ENCODE peak calls at places on chromosomes 12 and 14, in seven cellular contexts. One of them, this sample, is unnamed.

GRCh38 chr12:26088999-26089398 is 35.8 kb downstream of the BHLHE41 start:
- DNase-seq in RWPE1: no peak
- DNase-seq in neural progenitor cell: no peak
- DNase-seq in H9: no peak
- DNase-seq in GF-D8: no peak
- DNase-seq in NCI-H1436: no peak
- DNase-seq in SW480: no peak
- DNase-seq in this sample: no peak

GRCh38 chr12:109625749-109626377 is 52.3 kb downstream of the MVK start:
- DNase-seq in NCI-H1436: no peak
- DNase-seq in SW480: no peak
- DNase-seq in H9: no peak
- DNase-seq in neural progenitor cell: no peak
- DNase-seq in RWPE1: no peak
- DNase-seq in GF-D8: no peak
- DNase-seq in this sample: no peak

GRCh38 chr12:93316623-93316971 is 61.1 kb upstream of the NUDT4 start:
- DNase-seq in SW480: no peak
- DNase-seq in GF-D8: no peak
- DNase-seq in neural progenitor cell: no peak
- DNase-seq in H9: no peak
- DNase-seq in RWPE1: no peak
- DNase-seq in NCI-H1436: no peak
- DNase-seq in this sample: no peak

GRCh38 chr12:120514002-120514401 is 15.0 kb downstream of the COQ5 start:
- DNase-seq in NCI-H1436: no peak
- DNase-seq in neural progenitor cell: no peak
- DNase-seq in RWPE1: no peak
- DNase-seq in H9: no peak
- DNase-seq in SW480: no peak
- DNase-seq in GF-D8: no peak
- DNase-seq in this sample: no peak

GRCh38 chr12:104975621-104976343 is 10.3 kb upstream of the NOPCHAP1 start:
- DNase-seq in neural progenitor cell: no peak
- DNase-seq in SW480: no peak
- DNase-seq in H9: no peak
- DNase-seq in GF-D8: no peak
- DNase-seq in NCI-H1436: no peak
- DNase-seq in RWPE1: peak
- DNase-seq in this sample: no peak

GRCh38 chr12:113676117-113676516 is 204.4 kb upstream of the LHX5 start:
- DNase-seq in H9: no peak
- DNase-seq in neural progenitor cell: no peak
- DNase-seq in NCI-H1436: no peak
- DNase-seq in GF-D8: no peak
- DNase-seq in SW480: no peak
- DNase-seq in RWPE1: no peak
- DNase-seq in this sample: no peak

GRCh38 chr14:100268591-100269207 is 29.8 kb downstream of the YY1 start:
- DNase-seq in NCI-H1436: no peak
- DNase-seq in neural progenitor cell: no peak
- DNase-seq in GF-D8: no peak
- DNase-seq in SW480: no peak
- DNase-seq in H9: no peak
- DNase-seq in RWPE1: no peak
- DNase-seq in this sample: no peak

GRCh38 chr12:116615141-116615861 is 56.1 kb downstream of the MAP1LC3B2 start:
- DNase-seq in H9: no peak
- DNase-seq in SW480: no peak
- DNase-seq in GF-D8: no peak
- DNase-seq in RWPE1: no peak
- DNase-seq in neural progenitor cell: peak
- DNase-seq in NCI-H1436: no peak
- DNase-seq in this sample: no peak

GRCh38 chr12:13099066-13099909 is 4.2 kb downstream of the GSG1 start:
- DNase-seq in RWPE1: no peak
- DNase-seq in NCI-H1436: no peak
- DNase-seq in GF-D8: peak
- DNase-seq in H9: no peak
- DNase-seq in SW480: peak
- DNase-seq in neural progenitor cell: no peak
- DNase-seq in this sample: no peak

GRCh38 chr14:91264151-91265150 is 19.9 kb upstream of the GPR68 start:
- DNase-seq in RWPE1: no peak
- DNase-seq in neural progenitor cell: peak
- DNase-seq in NCI-H1436: no peak
- DNase-seq in SW480: no peak
- DNase-seq in GF-D8: no peak
- DNase-seq in H9: peak
- DNase-seq in this sample: no peak

GRCh38 chr14:50631408-50631821 is 36.7 kb downstream of the SAV1 start:
- DNase-seq in GF-D8: no peak
- DNase-seq in neural progenitor cell: no peak
- DNase-seq in RWPE1: no peak
- DNase-seq in SW480: no peak
- DNase-seq in NCI-H1436: no peak
- DNase-seq in H9: no peak
- DNase-seq in this sample: no peak

GRCh38 chr12:49662998-49663843 is 39.9 kb downstream of the PRPF40B start:
- DNase-seq in H9: peak
- DNase-seq in neural progenitor cell: no peak
- DNase-seq in NCI-H1436: no peak
- DNase-seq in RWPE1: peak
- DNase-seq in GF-D8: peak
- DNase-seq in SW480: peak
- DNase-seq in this sample: peak

GRCh38 chr12:44774815-44775411 is 101.2 kb downstream of the NELL2 start:
- DNase-seq in GF-D8: no peak
- DNase-seq in RWPE1: peak
- DNase-seq in NCI-H1436: peak
- DNase-seq in H9: peak
- DNase-seq in neural progenitor cell: peak
- DNase-seq in SW480: peak
- DNase-seq in this sample: peak

GRCh38 chr12:40505327-40505726 is 186.9 kb upstream of the CNTN1 start:
- DNase-seq in GF-D8: no peak
- DNase-seq in NCI-H1436: no peak
- DNase-seq in H9: no peak
- DNase-seq in RWPE1: no peak
- DNase-seq in neural progenitor cell: no peak
- DNase-seq in SW480: no peak
- DNase-seq in this sample: no peak

GRCh38 chr12:1634590-1635191 is 5.7 kb downstream of the WNT5B start:
- DNase-seq in H9: peak
- DNase-seq in RWPE1: peak
- DNase-seq in NCI-H1436: peak
- DNase-seq in GF-D8: peak
- DNase-seq in SW480: peak
- DNase-seq in neural progenitor cell: peak
- DNase-seq in this sample: peak

GRCh38 chr12:109718390-109718789 is 4.8 kb downstream of the FAM222A start:
- DNase-seq in NCI-H1436: no peak
- DNase-seq in neural progenitor cell: peak
- DNase-seq in H9: peak
- DNase-seq in GF-D8: no peak
- DNase-seq in SW480: peak
- DNase-seq in RWPE1: no peak
- DNase-seq in this sample: peak

GRCh38 chr12:121218588-121219352 is 8.8 kb downstream of the P2RX4 start:
- DNase-seq in SW480: no peak
- DNase-seq in NCI-H1436: peak
- DNase-seq in GF-D8: no peak
- DNase-seq in RWPE1: no peak
- DNase-seq in H9: no peak
- DNase-seq in neural progenitor cell: no peak
- DNase-seq in this sample: no peak

GRCh38 chr14:39102265-39102968 is 618 bp downstream of the SEC23A start:
- DNase-seq in GF-D8: no peak
- DNase-seq in NCI-H1436: no peak
- DNase-seq in H9: no peak
- DNase-seq in SW480: peak
- DNase-seq in RWPE1: peak
- DNase-seq in neural progenitor cell: no peak
- DNase-seq in this sample: peak

GRCh38 chr12:68185598-68185997 is 26.1 kb upstream of the IFNG start:
- DNase-seq in H9: no peak
- DNase-seq in GF-D8: no peak
- DNase-seq in neural progenitor cell: no peak
- DNase-seq in RWPE1: no peak
- DNase-seq in NCI-H1436: no peak
- DNase-seq in SW480: no peak
- DNase-seq in this sample: no peak

GRCh38 chr12:85804663-85805062 is 31.5 kb downstream of the RASSF9 start:
- DNase-seq in SW480: no peak
- DNase-seq in NCI-H1436: no peak
- DNase-seq in RWPE1: peak
- DNase-seq in H9: no peak
- DNase-seq in GF-D8: no peak
- DNase-seq in neural progenitor cell: no peak
- DNase-seq in this sample: no peak

GRCh38 chr12:67091678-67092077 is 177.5 kb upstream of the CAND1 start:
- DNase-seq in NCI-H1436: no peak
- DNase-seq in H9: no peak
- DNase-seq in neural progenitor cell: no peak
- DNase-seq in GF-D8: no peak
- DNase-seq in SW480: no peak
- DNase-seq in RWPE1: peak
- DNase-seq in this sample: no peak